ENCODE peak calls at places on chromosomes 7 and 10, in nine cellular contexts. F, X, O, J, N, L, P, H and Z are unnamed samples.

GRCh38 chr10:57983226-57983870 is 284.3 kb downstream of the IPMK start:
- DNase-seq in F (no peak), X (no peak), O (no peak), J (no peak), N (no peak), L (no peak), P (no peak), H (peak), Z (peak)

GRCh38 chr10:116444527-116445142 is 17.0 kb downstream of the PNLIPRP3 start:
- DNase-seq in F (no peak), X (no peak), O (peak), J (no peak), N (no peak), L (peak), P (no peak), H (peak), Z (peak)

GRCh38 chr7:68224041-68224534 is 1227.5 kb downstream of the TYW1 start:
- DNase-seq in F (no peak), X (no peak), O (no peak), J (no peak), N (no peak), L (no peak), P (no peak), H (no peak), Z (no peak)

GRCh38 chr7:92837214-92837749 is 909 bp upstream of the CDK6 start:
- DNase-seq in F (no peak), X (no peak), O (no peak), J (no peak), N (no peak), L (peak), P (no peak), H (peak), Z (peak)

GRCh38 chr10:100041620-100042019 is 31.9 kb upstream of the DNMBP start:
- DNase-seq in F (no peak), X (no peak), O (no peak), J (no peak), N (no peak), L (no peak), P (no peak), H (no peak), Z (no peak)

GRCh38 chr7:28128608-28129007 is 52.0 kb downstream of the JAZF1 start:
- DNase-seq in F (no peak), X (no peak), O (peak), J (no peak), N (no peak), L (peak), P (no peak), H (no peak), Z (no peak)

GRCh38 chr10:7969623-7970022 is 84.9 kb upstream of the GATA3 start:
- DNase-seq in F (no peak), X (no peak), O (no peak), J (no peak), N (no peak), L (no peak), P (no peak), H (no peak), Z (no peak)

GRCh38 chr7:91183408-91183807 is 80.8 kb upstream of the FZD1 start:
- DNase-seq in F (no peak), X (no peak), O (no peak), J (no peak), N (no peak), L (no peak), P (no peak), H (no peak), Z (no peak)

GRCh38 chr7:74180866-74181265 is 6.7 kb downstream of the EIF4H start:
- DNase-seq in F (no peak), X (no peak), O (no peak), J (no peak), N (no peak), L (no peak), P (no peak), H (no peak), Z (no peak)

GRCh38 chr7:74525881-74526280 is 72.2 kb downstream of the GTF2IRD1 start:
- DNase-seq in F (no peak), X (no peak), O (peak), J (no peak), N (no peak), L (no peak), P (no peak), H (no peak), Z (no peak)

GRCh38 chr10:11601670-11602069 is 9.8 kb downstream of the USP6NL start:
- DNase-seq in F (no peak), X (no peak), O (no peak), J (no peak), N (no peak), L (no peak), P (no peak), H (no peak), Z (no peak)

GRCh38 chr10:62803993-62804383 is 532 bp upstream of the ADO start:
- DNase-seq in F (no peak), X (no peak), O (no peak), J (no peak), N (no peak), L (no peak), P (no peak), H (no peak), Z (no peak)

GRCh38 chr10:61754553-61755540 is 92.1 kb downstream of the CABCOCO1 start:
- DNase-seq in F (no peak), X (no peak), O (no peak), J (peak), N (no peak), L (no peak), P (no peak), H (no peak), Z (peak)

GRCh38 chr10:96588601-96589419 is 2.0 kb upstream of the TM9SF3 start:
- DNase-seq in F (no peak), X (peak), O (no peak), J (no peak), N (no peak), L (no peak), P (peak), H (peak), Z (peak)

GRCh38 chr10:110613341-110613995 is 30.7 kb upstream of the RBM20 start:
- DNase-seq in F (no peak), X (peak), O (peak), J (no peak), N (no peak), L (no peak), P (peak), H (no peak), Z (no peak)

GRCh38 chr10:6328708-6329423 is 126.1 kb downstream of the PFKFB3 start:
- DNase-seq in F (no peak), X (no peak), O (no peak), J (no peak), N (no peak), L (no peak), P (no peak), H (no peak), Z (no peak)

GRCh38 chr10:7423521-7423920 is 12.7 kb upstream of the SFMBT2 start:
- DNase-seq in F (no peak), X (no peak), O (peak), J (no peak), N (no peak), L (no peak), P (no peak), H (no peak), Z (no peak)

GRCh38 chr7:1225462-1226154 is 7.1 kb upstream of the UNCX start:
- DNase-seq in F (no peak), X (peak), O (no peak), J (no peak), N (peak), L (peak), P (peak), H (no peak), Z (no peak)

GRCh38 chr10:24858244-24858907 is 94.0 kb downstream of the PRTFDC1 start:
- DNase-seq in F (no peak), X (no peak), O (peak), J (no peak), N (no peak), L (peak), P (no peak), H (no peak), Z (no peak)

GRCh38 chr10:70587045-70587658 is 15.4 kb downstream of the PRF1 start:
- DNase-seq in F (no peak), X (peak), O (no peak), J (no peak), N (no peak), L (no peak), P (no peak), H (no peak), Z (no peak)

GRCh38 chr10:130407052-130407451 is 270.9 kb downstream of the GLRX3 start:
- DNase-seq in F (no peak), X (no peak), O (no peak), J (no peak), N (no peak), L (no peak), P (no peak), H (no peak), Z (no peak)

GRCh38 chr7:150722403-150723065 is 6.1 kb downstream of the GIMAP1 start:
- DNase-seq in F (no peak), X (no peak), O (no peak), J (no peak), N (no peak), L (no peak), P (no peak), H (no peak), Z (no peak)

GRCh38 chr7:149867762-149868637 is 5.8 kb upstream of the ATP6V0E2 start:
- DNase-seq in F (no peak), X (no peak), O (no peak), J (no peak), N (no peak), L (no peak), P (no peak), H (no peak), Z (no peak)

GRCh38 chr10:122845783-122846332 is at the start of gene CUZD1:
- DNase-seq in F (no peak), X (no peak), O (peak), J (no peak), N (no peak), L (no peak), P (no peak), H (no peak), Z (no peak)

GRCh38 chr7:79308176-79308575 is 145.3 kb downstream of the MAGI2 start:
- DNase-seq in F (no peak), X (no peak), O (no peak), J (no peak), N (peak), L (no peak), P (no peak), H (no peak), Z (peak)

GRCh38 chr10:91420868-91421267 is 10.7 kb downstream of the HECTD2 start:
- DNase-seq in F (no peak), X (no peak), O (peak), J (no peak), N (no peak), L (peak), P (no peak), H (peak), Z (no peak)

GRCh38 chr10:75461672-75462649 is 30.5 kb downstream of the LRMDA start:
- DNase-seq in F (no peak), X (no peak), O (no peak), J (no peak), N (no peak), L (no peak), P (no peak), H (no peak), Z (no peak)